ENCODE peak calls at places on chromosomes 2 and 18, in six cellular contexts. One of them, this sample, is unnamed.
A peak's percentile ranks its signal among the peaks of the same experiment; 100 is the strongest.

GRCh38 chr2:220931491-220931890 is 640.6 kb downstream of the EPHA4 start:
- DNase-seq in sigmoid colon: no peak
- DNase-seq in IMR-90: no peak
- DNase-seq in lower lobe of right lung: no peak
- DNase-seq in fibroblast of the aortic adventitia: no peak
- DNase-seq in RWPE1: no peak
- DNase-seq in this sample: no peak

GRCh38 chr2:70977605-70978205 is 725 bp upstream of the ANKRD53 start:
- DNase-seq in IMR-90: peak; percentile 93
- DNase-seq in fibroblast of the aortic adventitia: peak; percentile 93
- DNase-seq in lower lobe of right lung: no peak
- DNase-seq in RWPE1: peak; percentile 34
- DNase-seq in sigmoid colon: peak; percentile 81
- DNase-seq in this sample: no peak

GRCh38 chr2:238105506-238106338 is 5.6 kb downstream of the ESPNL start:
- DNase-seq in RWPE1: no peak
- DNase-seq in IMR-90: no peak
- DNase-seq in sigmoid colon: no peak
- DNase-seq in lower lobe of right lung: no peak
- DNase-seq in fibroblast of the aortic adventitia: no peak
- DNase-seq in this sample: no peak

GRCh38 chr2:235749121-235749780 is 255.4 kb downstream of the AGAP1 start:
- DNase-seq in RWPE1: peak; percentile 48
- DNase-seq in lower lobe of right lung: no peak
- DNase-seq in fibroblast of the aortic adventitia: peak; percentile 54
- DNase-seq in IMR-90: peak; percentile 66
- DNase-seq in sigmoid colon: no peak
- DNase-seq in this sample: no peak

GRCh38 chr18:36120297-36120696 is 8.8 kb downstream of the SLC39A6 start:
- DNase-seq in sigmoid colon: no peak
- DNase-seq in IMR-90: no peak
- DNase-seq in RWPE1: no peak
- DNase-seq in lower lobe of right lung: no peak
- DNase-seq in fibroblast of the aortic adventitia: no peak
- DNase-seq in this sample: no peak

GRCh38 chr2:30267576-30267975 is 36.2 kb downstream of the LBH start:
- DNase-seq in RWPE1: no peak
- DNase-seq in sigmoid colon: no peak
- DNase-seq in lower lobe of right lung: no peak
- DNase-seq in fibroblast of the aortic adventitia: no peak
- DNase-seq in IMR-90: no peak
- DNase-seq in this sample: no peak

GRCh38 chr18:35477974-35478373 is 19.8 kb downstream of the INO80C start:
- DNase-seq in sigmoid colon: no peak
- DNase-seq in fibroblast of the aortic adventitia: no peak
- DNase-seq in RWPE1: no peak
- DNase-seq in IMR-90: no peak
- DNase-seq in lower lobe of right lung: no peak
- DNase-seq in this sample: peak; percentile 20

GRCh38 chr2:142286618-142287017 is 155.8 kb upstream of the LRP1B start:
- DNase-seq in sigmoid colon: no peak
- DNase-seq in fibroblast of the aortic adventitia: no peak
- DNase-seq in RWPE1: peak; percentile 21
- DNase-seq in lower lobe of right lung: no peak
- DNase-seq in IMR-90: no peak
- DNase-seq in this sample: no peak

GRCh38 chr18:32549248-32549842 is 78.7 kb upstream of the GAREM1 start:
- DNase-seq in IMR-90: peak; percentile 34
- DNase-seq in fibroblast of the aortic adventitia: peak; percentile 56
- DNase-seq in RWPE1: peak; percentile 37
- DNase-seq in lower lobe of right lung: peak; percentile 51
- DNase-seq in sigmoid colon: no peak
- DNase-seq in this sample: peak; percentile 74

GRCh38 chr2:191012845-191013616 is 940 bp downstream of the STAT1 start:
- DNase-seq in lower lobe of right lung: no peak
- DNase-seq in IMR-90: peak; percentile 30
- DNase-seq in fibroblast of the aortic adventitia: peak; percentile 50
- DNase-seq in sigmoid colon: no peak
- DNase-seq in RWPE1: no peak
- DNase-seq in this sample: no peak

GRCh38 chr2:230793573-230794359 is 71.0 kb upstream of the ITM2C start:
- DNase-seq in IMR-90: peak; percentile 100
- DNase-seq in sigmoid colon: peak; percentile 92
- DNase-seq in lower lobe of right lung: peak; percentile 57
- DNase-seq in fibroblast of the aortic adventitia: peak; percentile 96
- DNase-seq in RWPE1: peak; percentile 88
- DNase-seq in this sample: peak; percentile 76

GRCh38 chr2:228875152-228875875 is 395.8 kb downstream of the PID1 start:
- DNase-seq in lower lobe of right lung: no peak
- DNase-seq in sigmoid colon: no peak
- DNase-seq in fibroblast of the aortic adventitia: no peak
- DNase-seq in IMR-90: no peak
- DNase-seq in RWPE1: no peak
- DNase-seq in this sample: no peak

GRCh38 chr2:189783451-189783926 is 650 bp downstream of the ORMDL1 start:
- DNase-seq in sigmoid colon: no peak
- DNase-seq in IMR-90: peak; percentile 49
- DNase-seq in fibroblast of the aortic adventitia: peak; percentile 45
- DNase-seq in RWPE1: peak; percentile 24
- DNase-seq in lower lobe of right lung: no peak
- DNase-seq in this sample: no peak

GRCh38 chr2:36657703-36658102 is 38.8 kb upstream of the VIT start:
- DNase-seq in lower lobe of right lung: no peak
- DNase-seq in sigmoid colon: no peak
- DNase-seq in RWPE1: no peak
- DNase-seq in IMR-90: no peak
- DNase-seq in fibroblast of the aortic adventitia: no peak
- DNase-seq in this sample: no peak

GRCh38 chr2:44155577-44156446 is 12.9 kb upstream of the PPM1B start:
- DNase-seq in RWPE1: peak; percentile 25
- DNase-seq in lower lobe of right lung: no peak
- DNase-seq in IMR-90: peak; percentile 74
- DNase-seq in sigmoid colon: no peak
- DNase-seq in fibroblast of the aortic adventitia: peak; percentile 27
- DNase-seq in this sample: no peak

GRCh38 chr18:77501266-77501665 is 251.6 kb downstream of the GALR1 start:
- DNase-seq in fibroblast of the aortic adventitia: no peak
- DNase-seq in sigmoid colon: no peak
- DNase-seq in RWPE1: no peak
- DNase-seq in lower lobe of right lung: no peak
- DNase-seq in IMR-90: no peak
- DNase-seq in this sample: no peak

GRCh38 chr2:178589337-178589736 is 109.1 kb downstream of the PLEKHA3 start:
- DNase-seq in lower lobe of right lung: no peak
- DNase-seq in fibroblast of the aortic adventitia: no peak
- DNase-seq in IMR-90: no peak
- DNase-seq in sigmoid colon: no peak
- DNase-seq in RWPE1: no peak
- DNase-seq in this sample: no peak

GRCh38 chr2:73700111-73700510 is 37.0 kb downstream of the TPRKB start:
- DNase-seq in RWPE1: no peak
- DNase-seq in IMR-90: peak; percentile 19
- DNase-seq in lower lobe of right lung: no peak
- DNase-seq in fibroblast of the aortic adventitia: no peak
- DNase-seq in sigmoid colon: no peak
- DNase-seq in this sample: no peak

GRCh38 chr18:50862401-50862800 is 16.5 kb upstream of the ME2 start:
- DNase-seq in RWPE1: no peak
- DNase-seq in lower lobe of right lung: no peak
- DNase-seq in IMR-90: no peak
- DNase-seq in sigmoid colon: no peak
- DNase-seq in fibroblast of the aortic adventitia: no peak
- DNase-seq in this sample: no peak

GRCh38 chr18:50870138-50870845 is 8.6 kb upstream of the ME2 start:
- DNase-seq in fibroblast of the aortic adventitia: peak; percentile 43
- DNase-seq in sigmoid colon: no peak
- DNase-seq in lower lobe of right lung: peak; percentile 61
- DNase-seq in IMR-90: peak; percentile 73
- DNase-seq in RWPE1: peak; percentile 52
- DNase-seq in this sample: peak; percentile 61

GRCh38 chr18:50869150-50869549 is 9.8 kb upstream of the ME2 start:
- DNase-seq in IMR-90: no peak
- DNase-seq in lower lobe of right lung: no peak
- DNase-seq in sigmoid colon: no peak
- DNase-seq in fibroblast of the aortic adventitia: no peak
- DNase-seq in RWPE1: no peak
- DNase-seq in this sample: no peak

GRCh38 chr18:50863840-50864239 is 15.1 kb upstream of the ME2 start:
- DNase-seq in fibroblast of the aortic adventitia: no peak
- DNase-seq in sigmoid colon: no peak
- DNase-seq in IMR-90: no peak
- DNase-seq in lower lobe of right lung: no peak
- DNase-seq in RWPE1: no peak
- DNase-seq in this sample: no peak

DNA sequence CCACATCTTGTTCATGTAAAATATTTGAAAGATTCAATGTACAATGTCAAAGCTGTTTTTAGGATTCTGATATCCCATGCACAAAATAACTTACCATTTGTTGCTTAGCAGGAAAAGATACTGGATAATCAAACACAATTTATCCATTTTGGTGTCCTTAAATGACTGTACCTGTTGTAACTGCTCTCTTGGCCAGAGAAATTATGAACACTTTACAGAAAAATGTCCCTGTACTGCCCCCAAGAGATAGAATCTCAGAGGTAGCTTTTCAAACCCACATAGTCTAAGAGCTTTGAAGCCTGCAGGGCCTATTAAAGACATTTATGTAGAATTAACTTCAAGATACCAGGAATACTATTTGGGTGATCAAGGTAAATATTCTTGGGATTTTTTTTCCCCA is 12.2 kb upstream of the ME2 start:
- DNase-seq in sigmoid colon: no peak
- DNase-seq in RWPE1: no peak
- DNase-seq in IMR-90: no peak
- DNase-seq in fibroblast of the aortic adventitia: peak; percentile 46
- DNase-seq in lower lobe of right lung: no peak
- DNase-seq in this sample: no peak
- TF ChIP-seq CTCF in sigmoid colon: no peak
- TF ChIP-seq CTCF in RWPE1: peak; percentile 11
- TF ChIP-seq CTCF in IMR-90: peak; percentile 7
- TF ChIP-seq CTCF in fibroblast of the aortic adventitia: peak; percentile 18
- TF ChIP-seq CTCF in lower lobe of right lung: no peak
- TF ChIP-seq CTCF in this sample: no peak

GRCh38 chr2:180607501-180608060 is 372.8 kb upstream of the UBE2E3 start:
- DNase-seq in sigmoid colon: no peak
- DNase-seq in IMR-90: no peak
- DNase-seq in RWPE1: no peak
- DNase-seq in fibroblast of the aortic adventitia: no peak
- DNase-seq in lower lobe of right lung: no peak
- DNase-seq in this sample: no peak

GRCh38 chr2:180599804-180600203 is 380.6 kb upstream of the UBE2E3 start:
- DNase-seq in RWPE1: no peak
- DNase-seq in fibroblast of the aortic adventitia: no peak
- DNase-seq in lower lobe of right lung: no peak
- DNase-seq in sigmoid colon: no peak
- DNase-seq in IMR-90: no peak
- DNase-seq in this sample: no peak

GRCh38 chr2:180601016-180601415 is 379.4 kb upstream of the UBE2E3 start:
- DNase-seq in IMR-90: no peak
- DNase-seq in RWPE1: no peak
- DNase-seq in fibroblast of the aortic adventitia: no peak
- DNase-seq in sigmoid colon: no peak
- DNase-seq in lower lobe of right lung: no peak
- DNase-seq in this sample: no peak

DNA sequence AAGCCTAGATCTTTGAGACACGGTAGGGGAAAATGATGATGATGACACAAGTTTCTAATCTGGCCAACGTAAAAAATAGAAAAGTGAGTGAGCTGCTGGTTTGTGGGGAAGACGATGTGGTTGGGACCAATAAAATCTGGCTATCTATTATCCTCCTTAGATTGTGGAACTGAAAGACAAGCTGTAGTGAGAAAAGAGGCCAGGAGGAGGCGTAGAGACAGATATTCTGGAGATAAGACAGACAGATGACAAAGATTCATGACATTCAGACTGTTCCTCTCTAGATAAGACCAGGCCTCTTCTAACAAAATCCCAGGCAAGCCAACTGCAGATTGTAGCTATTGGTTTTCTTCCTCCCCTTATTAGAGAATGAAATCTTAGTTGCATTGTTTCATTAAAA is 376.3 kb upstream of the UBE2E3 start:
- DNase-seq in lower lobe of right lung: no peak
- DNase-seq in fibroblast of the aortic adventitia: peak; percentile 7
- DNase-seq in IMR-90: peak; percentile 15
- DNase-seq in sigmoid colon: no peak
- DNase-seq in RWPE1: no peak
- DNase-seq in this sample: peak; percentile 10
- TF ChIP-seq CTCF in lower lobe of right lung: peak; percentile 16
- TF ChIP-seq CTCF in fibroblast of the aortic adventitia: peak; percentile 30
- TF ChIP-seq CTCF in IMR-90: peak; percentile 25
- TF ChIP-seq CTCF in sigmoid colon: no peak
- TF ChIP-seq CTCF in RWPE1: no peak
- TF ChIP-seq CTCF in this sample: peak; percentile 43

DNA sequence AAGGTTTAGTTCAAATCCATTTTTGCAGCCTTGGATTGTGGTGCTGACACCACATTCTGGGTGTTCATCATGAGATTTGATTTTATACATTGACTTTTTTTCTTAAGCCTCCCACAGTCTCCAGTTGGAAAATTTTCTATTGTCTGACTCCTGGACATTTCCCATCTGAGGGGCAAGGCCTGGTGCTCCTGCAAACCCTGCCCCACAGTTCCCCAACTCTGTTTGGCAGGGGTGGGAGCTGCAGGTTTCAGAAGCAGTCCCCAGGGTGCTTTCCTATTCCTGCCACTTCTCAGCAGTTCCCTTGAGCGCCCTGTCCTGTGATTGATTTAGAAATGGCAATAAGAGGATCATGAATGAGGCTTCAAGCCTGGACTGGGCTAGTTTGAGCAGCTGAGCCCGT is 77.0 kb downstream of the CIB4 start:
- DNase-seq in IMR-90: no peak
- DNase-seq in sigmoid colon: peak; percentile 36
- DNase-seq in fibroblast of the aortic adventitia: no peak
- DNase-seq in RWPE1: no peak
- DNase-seq in lower lobe of right lung: no peak
- DNase-seq in this sample: no peak
- TF ChIP-seq CTCF in IMR-90: no peak
- TF ChIP-seq CTCF in sigmoid colon: no peak
- TF ChIP-seq CTCF in fibroblast of the aortic adventitia: no peak
- TF ChIP-seq CTCF in RWPE1: no peak
- TF ChIP-seq CTCF in lower lobe of right lung: no peak
- TF ChIP-seq CTCF in this sample: no peak

DNA sequence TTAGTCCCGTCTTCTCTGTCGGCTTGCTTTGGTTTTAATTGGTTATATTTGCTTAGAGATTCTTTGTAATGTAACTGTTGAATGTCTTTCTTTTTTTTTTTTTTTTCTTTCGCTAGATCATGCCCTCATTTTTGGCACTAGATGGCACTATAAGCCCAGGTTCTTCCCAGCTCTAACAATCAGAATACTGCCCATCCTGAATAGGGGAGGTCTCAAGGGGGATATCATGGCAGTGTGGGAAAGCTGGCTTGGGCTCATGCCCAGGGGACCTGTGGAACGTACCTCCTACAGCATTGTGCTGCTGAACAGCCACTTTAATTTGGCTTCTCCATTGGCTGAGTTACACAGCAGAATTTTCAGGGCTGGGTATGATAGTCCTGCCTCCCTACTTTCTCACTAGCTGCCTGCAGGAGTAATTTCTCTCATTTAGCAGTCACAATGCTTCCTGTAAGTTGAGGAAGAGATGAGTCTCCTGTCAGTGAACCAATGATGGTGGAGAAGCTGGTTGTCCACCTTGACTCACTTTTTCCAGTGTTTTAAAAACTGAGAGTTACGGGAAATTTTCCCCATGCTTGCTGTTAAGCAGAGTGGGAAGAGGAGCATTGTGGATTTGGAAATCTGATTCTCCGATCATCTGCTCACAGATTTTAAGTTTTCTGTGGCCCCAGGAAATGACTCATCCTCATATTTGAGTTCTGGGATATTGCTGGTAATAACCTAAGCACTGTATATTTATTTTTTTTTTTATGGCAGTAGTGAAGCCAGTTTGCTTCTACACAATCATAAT is 47.2 kb downstream of the RAD51AP2 start:
- DNase-seq in sigmoid colon: no peak
- DNase-seq in fibroblast of the aortic adventitia: peak; percentile 59
- DNase-seq in IMR-90: peak; percentile 40
- DNase-seq in RWPE1: no peak
- DNase-seq in lower lobe of right lung: no peak
- DNase-seq in this sample: peak; percentile 1
- TF ChIP-seq CTCF in sigmoid colon: no peak
- TF ChIP-seq CTCF in fibroblast of the aortic adventitia: peak; percentile 53
- TF ChIP-seq CTCF in IMR-90: peak; percentile 45
- TF ChIP-seq CTCF in RWPE1: no peak
- TF ChIP-seq CTCF in lower lobe of right lung: no peak
- TF ChIP-seq CTCF in this sample: peak; percentile 48

This sample was measured in Calu3.